ENCODE peak calls at places on chromosomes 16 and 17, in six cellular contexts. W is MM.1S, C is neuronal stem cell, U is endothelial cell of umbilical vein, M is PC-3, Q is neural progenitor cell. H is an unnamed sample. For H3K27me3, the result is how much of the 10 kb centered on the place peaks cover.

GRCh38 chr17:31390748-31391495 is 553 bp upstream of the RAB11FIP4 start:
- DNase-seq in W (no peak), M (no peak), C (no peak), Q (peak), U (no peak), H (peak)

GRCh38 chr16:74586948-74587347 is 20.0 kb downstream of the GLG1 start:
- DNase-seq in Q (no peak), U (no peak), C (no peak), M (no peak), W (no peak), H (no peak)

GRCh38 chr17:45261577-45262515 is at the start of gene SPATA32:
- DNase-seq in M (peak), W (no peak), U (peak), C (peak), Q (peak), H (no peak)

GRCh38 chr16:4487955-4488481 is 11.8 kb downstream of the HMOX2 start:
- DNase-seq in C (no peak), M (no peak), W (no peak), Q (no peak), U (peak), H (peak)

GRCh38 chr17:76726231-76726765 is at the start of gene JMJD6:
- DNase-seq in U (peak), Q (peak), C (peak), M (peak), W (peak), H (peak)

GRCh38 chr16:68425498-68426354 is 22.6 kb downstream of the SMPD3 start:
- DNase-seq in M (no peak), W (no peak), U (no peak), C (no peak), Q (no peak), H (no peak)

GRCh38 chr17:75844530-75845057 is 390 bp upstream of the UNC13D start:
- DNase-seq in C (no peak), Q (no peak), M (peak), W (no peak), U (no peak), H (no peak)

GRCh38 chr16:19555938-19556778 is 655 bp downstream of the VPS35L start:
- DNase-seq in Q (peak), W (peak), C (peak), U (peak), M (peak), H (peak)

GRCh38 chr17:33520404-33521032 is 227.4 kb upstream of the ASIC2 start:
- DNase-seq in M (peak), U (peak), C (peak), W (peak), Q (peak), H (no peak)

GRCh38 chr16:81987706-81988105 is 23.6 kb downstream of the SDR42E1 start:
- DNase-seq in W (no peak), Q (no peak), U (no peak), C (no peak), M (peak), H (no peak)

DNA sequence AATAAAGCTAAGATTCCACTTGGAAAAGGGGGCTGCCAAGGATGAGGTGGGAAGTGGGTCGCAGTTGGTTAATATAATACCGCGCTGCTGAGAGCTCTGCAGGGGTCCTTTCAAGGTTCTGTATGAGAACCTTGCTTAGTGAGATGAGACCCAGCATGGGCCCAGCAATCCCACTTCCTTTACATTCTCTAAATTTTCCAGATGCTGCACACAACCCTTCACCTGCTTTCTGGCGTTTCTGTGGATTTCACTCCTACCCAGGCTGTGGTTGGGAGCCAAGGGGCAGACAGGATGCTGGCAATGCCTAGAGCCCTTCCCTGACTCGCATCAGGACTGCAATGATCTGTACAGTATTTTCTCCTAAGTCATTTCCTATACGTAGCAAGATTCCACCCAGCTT is 10.1 kb upstream of the PIPOX start:
- DNase-seq in U (no peak), M (no peak), Q (peak), W (no peak), C (no peak), H (no peak)
- H3K9ac ChIP-seq in U (no peak), M (no peak), Q (no peak), W (no peak), C (no peak), H (no peak)

GRCh38 chr16:88985521-88985920 is 8.5 kb upstream of the CBFA2T3 start:
- DNase-seq in C (no peak), U (no peak), M (no peak), Q (no peak), W (no peak), H (no peak)
- H3K27me3 ChIP-seq in C (under half), U (under half), M (under half), Q (under half), W (under half), H (half or more)

GRCh38 chr17:18262641-18263040 is 2.2 kb downstream of the MIEF2 start:
- DNase-seq in U (no peak), W (no peak), M (no peak), C (no peak), Q (no peak), H (no peak)
- H3K9ac ChIP-seq in U (no peak), W (no peak), M (no peak), C (peak), Q (no peak), H (no peak)

GRCh38 chr16:87041732-87042131 is 275.5 kb downstream of the C16orf95 start:
- DNase-seq in Q (no peak), M (no peak), C (no peak), W (no peak), U (no peak), H (no peak)
- H3K27me3 ChIP-seq in Q (under half), M (under half), C (under half), W (under half), U (under half), H (half or more)

GRCh38 chr16:24950275-24950674 is 64.9 kb downstream of the ARHGAP17 start:
- DNase-seq in M (peak), W (no peak), C (no peak), Q (no peak), U (no peak), H (peak)

GRCh38 chr16:24957887-24958286 is 57.3 kb downstream of the ARHGAP17 start:
- DNase-seq in M (no peak), Q (no peak), U (no peak), W (no peak), C (no peak), H (no peak)

GRCh38 chr16:24955975-24956731 is 59.0 kb downstream of the ARHGAP17 start:
- DNase-seq in M (no peak), W (no peak), Q (no peak), C (no peak), U (no peak), H (no peak)

GRCh38 chr16:24953721-24954120 is 61.4 kb downstream of the ARHGAP17 start:
- DNase-seq in C (no peak), W (no peak), Q (no peak), M (no peak), U (no peak), H (no peak)

DNA sequence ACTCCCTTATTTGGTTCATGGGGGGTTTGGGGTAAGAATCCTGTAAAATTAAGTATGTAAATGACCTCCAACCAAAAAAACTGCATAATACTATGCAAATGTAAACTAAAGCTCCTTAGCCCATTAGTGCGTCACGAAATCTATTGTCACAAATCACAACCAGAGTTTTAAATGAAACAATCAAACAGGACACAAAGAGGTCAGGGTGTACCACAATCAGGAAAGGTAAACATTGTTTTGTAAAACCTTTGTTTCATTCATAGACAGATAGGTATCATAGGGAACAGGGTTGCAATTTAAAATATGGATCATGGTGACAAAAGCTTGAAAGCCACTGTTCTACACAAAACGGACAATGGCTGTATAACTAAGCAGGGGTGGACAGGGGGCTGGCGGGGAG is 61.0 kb downstream of the ARHGAP17 start:
- DNase-seq in U (no peak), Q (no peak), W (no peak), M (no peak), C (no peak), H (no peak)
- H3K9ac ChIP-seq in U (no peak), Q (no peak), W (no peak), M (no peak), C (no peak), H (no peak)

DNA sequence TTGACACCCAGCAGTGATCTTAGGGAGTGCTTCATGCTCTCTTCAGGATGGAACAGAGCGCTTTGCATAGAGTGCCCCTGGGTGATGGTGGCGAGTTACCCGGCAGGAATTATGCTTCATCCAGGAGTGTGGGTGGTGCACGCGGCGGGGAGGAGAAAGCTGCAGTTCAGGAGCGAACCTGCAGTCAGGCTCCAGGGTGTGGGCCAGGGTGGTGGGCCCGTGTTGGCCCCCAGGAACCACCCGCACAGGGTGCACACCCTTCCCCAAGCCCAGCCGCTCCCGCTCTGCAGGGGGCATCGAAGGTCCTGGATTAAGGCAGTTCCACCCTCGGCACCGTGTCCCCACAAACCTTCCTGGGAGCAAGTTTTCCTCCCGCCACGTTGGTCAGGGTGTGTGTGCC is 3.9 kb downstream of the RAB40C start:
- DNase-seq in W (no peak), C (no peak), M (no peak), Q (no peak), U (no peak), H (no peak)
- H3K27me3 ChIP-seq in W (under half), C (under half), M (under half), Q (under half), U (under half), H (under half)

DNA sequence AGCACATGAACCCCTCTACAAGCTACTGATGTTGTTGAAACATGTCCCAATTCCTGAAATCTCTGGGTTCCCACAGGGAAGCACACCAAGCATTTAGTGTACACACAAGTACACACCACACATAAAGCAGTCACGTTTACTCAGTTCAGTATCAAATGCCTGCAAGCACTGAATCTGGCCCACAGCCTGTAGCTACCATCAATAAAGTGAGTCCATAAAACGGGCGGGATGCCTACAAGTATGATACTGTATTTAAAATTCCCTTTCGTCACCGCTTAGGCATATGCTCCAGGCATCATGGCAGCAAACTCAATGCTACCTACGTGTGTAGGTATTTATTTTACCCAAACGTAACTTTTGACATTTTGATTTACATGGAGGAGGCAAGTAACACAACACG is 2.3 kb downstream of the AXIN1 start:
- DNase-seq in U (no peak), Q (no peak), C (no peak), W (no peak), M (no peak), H (no peak)
- H3K9ac ChIP-seq in U (no peak), Q (no peak), C (no peak), W (no peak), M (no peak), H (no peak)

DNA sequence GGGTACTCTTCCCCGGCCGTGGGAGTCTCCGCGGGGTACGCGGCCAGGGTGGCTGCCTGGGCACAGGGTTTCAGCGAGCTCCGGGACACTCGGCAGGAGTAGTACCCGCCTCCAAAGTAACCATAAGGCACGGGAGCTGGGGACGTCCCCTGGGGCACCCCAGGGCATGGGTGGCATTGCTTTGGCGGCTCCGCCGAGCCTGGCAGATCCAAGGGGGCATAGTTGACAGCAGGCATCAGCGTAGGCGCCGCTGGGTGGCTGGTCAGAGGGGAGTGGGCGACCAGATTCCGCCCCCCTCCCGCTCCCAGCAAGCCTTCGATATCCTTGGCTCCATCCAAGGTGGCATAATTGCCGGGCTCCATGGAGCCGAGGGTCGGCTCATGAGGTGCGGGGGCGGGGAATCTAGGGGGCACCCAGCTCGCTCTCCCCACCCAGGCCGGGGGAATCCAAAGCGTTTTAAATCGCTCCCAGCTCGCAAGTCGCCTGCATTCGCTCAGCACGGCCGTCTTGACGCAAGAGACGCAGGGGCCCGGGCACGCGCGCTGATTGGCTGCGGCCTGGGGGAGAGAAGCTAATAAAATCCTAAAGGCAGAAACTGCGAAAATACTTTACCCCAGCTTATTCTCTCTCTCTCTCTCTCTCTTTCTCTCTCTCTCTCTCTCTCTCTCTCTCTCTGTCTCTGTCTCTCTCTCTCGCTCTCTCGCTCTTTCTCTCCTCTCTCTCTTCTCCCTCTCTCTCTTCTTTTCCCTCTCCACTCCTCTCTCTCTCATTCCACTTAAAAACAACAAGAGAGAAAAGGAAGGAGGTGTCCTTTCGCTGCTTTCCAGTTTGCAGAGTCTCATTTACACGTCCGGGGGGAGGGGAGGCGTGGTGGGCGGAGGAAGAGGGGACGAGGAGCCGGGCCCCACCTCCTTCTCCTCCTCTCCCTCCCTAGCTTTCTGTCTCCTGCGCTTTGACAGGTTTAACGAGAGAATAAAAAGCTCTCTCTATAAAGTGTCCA is at the start of gene HOXB13:
- DNase-seq in C (no peak), Q (peak), W (peak), M (peak), U (peak), H (peak)
- H3K27me3 ChIP-seq in C (half or more), Q (half or more), W (half or more), M (under half), U (half or more), H (half or more)

GRCh38 chr17:5111402-5112204 is at the start of gene ZNF232:
- DNase-seq in U (peak), W (peak), Q (peak), M (peak), C (peak), H (peak)

GRCh38 chr17:5115673-5116651 is at the start of gene USP6:
- DNase-seq in M (no peak), C (no peak), Q (no peak), U (no peak), W (no peak), H (peak)

GRCh38 chr17:5110816-5111215 is 862 bp downstream of the ZNF232 start:
- DNase-seq in C (peak), M (no peak), W (no peak), U (no peak), Q (no peak), H (peak)
- H3K9ac ChIP-seq in C (no peak), M (peak), W (peak), U (no peak), Q (peak), H (peak)

H was measured in adipocyte.